ENCODE peak calls at places on chromosome 10, in four cellular contexts. B is AG09309, D is GM04504, U is HS-5. R is an unnamed sample.

GRCh38 chr10:3190817-3191216 is 18.2 kb upstream of the PITRM1 start:
- DNase-seq in B (no peak), D (no peak), U (no peak), R (no peak)

GRCh38 chr10:44878704-44879530 is 32.2 kb upstream of the TMEM72 start:
- DNase-seq in B (no peak), D (peak; percentile 59), U (no peak), R (peak; percentile 86)

GRCh38 chr10:77030915-77031425 is 606.6 kb downstream of the KCNMA1 start:
- DNase-seq in B (no peak), D (no peak), U (no peak), R (no peak)

GRCh38 chr10:59435707-59436106 is 73.4 kb upstream of the FAM13C start:
- DNase-seq in B (no peak), D (no peak), U (no peak), R (no peak)

GRCh38 chr10:48493083-48493871 is 111.6 kb downstream of the ARHGAP22 start:
- DNase-seq in B (no peak), D (no peak), U (no peak), R (no peak)

GRCh38 chr10:128173383-128173782 is 47.2 kb upstream of the MKI67 start:
- DNase-seq in B (no peak), D (no peak), U (peak; percentile 32), R (no peak)

GRCh38 chr10:126229701-126230100 is 158.6 kb downstream of the ADAM12 start:
- DNase-seq in B (no peak), D (no peak), U (no peak), R (no peak)

GRCh38 chr10:110751845-110752244 is 107.7 kb downstream of the RBM20 start:
- DNase-seq in B (no peak), D (no peak), U (no peak), R (no peak)

GRCh38 chr10:100519321-100520051 is at the start of gene SEC31B:
- DNase-seq in B (no peak), D (no peak), U (no peak), R (no peak)

GRCh38 chr10:20871970-20872369 is 25.1 kb downstream of the NEBL start:
- DNase-seq in B (no peak), D (no peak), U (no peak), R (no peak)

GRCh38 chr10:102352066-102352715 is 43.3 kb upstream of the NFKB2 start:
- DNase-seq in B (no peak), D (no peak), U (no peak), R (peak; percentile 56)

GRCh38 chr10:80471715-80472233 is 17.7 kb downstream of the TSPAN14 start:
- DNase-seq in B (no peak), D (no peak), U (no peak), R (no peak)

GRCh38 chr10:3099291-3100092 is 32.1 kb downstream of the PFKP start:
- DNase-seq in B (peak; percentile 72), D (no peak), U (no peak), R (no peak)

GRCh38 chr10:103042908-103043307 is 124.8 kb downstream of the CNNM2 start:
- DNase-seq in B (no peak), D (no peak), U (no peak), R (no peak)

GRCh38 chr10:12340937-12341336 is 8.4 kb upstream of the CAMK1D start:
- DNase-seq in B (no peak), D (no peak), U (no peak), R (no peak)

GRCh38 chr10:110226926-110227641 is 19.7 kb downstream of the MXI1 start:
- DNase-seq in B (no peak), D (no peak), U (no peak), R (peak; percentile 62)

GRCh38 chr10:13990392-13990805 is 340.3 kb downstream of the FRMD4A start:
- DNase-seq in B (no peak), D (no peak), U (no peak), R (no peak)

GRCh38 chr10:128295003-128295402 is 168.8 kb upstream of the MKI67 start:
- DNase-seq in B (no peak), D (no peak), U (no peak), R (no peak)

GRCh38 chr10:79007843-79008319 is 60.9 kb upstream of the ZMIZ1 start:
- DNase-seq in B (no peak), D (no peak), U (no peak), R (no peak)

GRCh38 chr10:110363572-110364411 is 59.1 kb upstream of the SMNDC1 start:
- DNase-seq in B (no peak), D (no peak), U (no peak), R (no peak)